ENCODE peak calls at places on chromosomes 7 and 10, in five cellular contexts. X, A, K, V and E are unnamed samples.

GRCh38 chr7:26636808-26637207 is 227.6 kb downstream of the SKAP2 start:
- DNase-seq in X (no peak), A (no peak), K (no peak), V (no peak), E (no peak)

GRCh38 chr7:131110294-131111080 is 217.2 kb upstream of the MKLN1 start:
- DNase-seq in X (no peak), A (no peak), K (peak; percentile 37), V (peak; percentile 13), E (no peak)

GRCh38 chr10:13924020-13924725 is 337.4 kb downstream of the PRPF18 start:
- DNase-seq in X (no peak), A (peak; percentile 87), K (no peak), V (no peak), E (no peak)

GRCh38 chr10:130772056-130772455 is 539.5 kb downstream of the TCERG1L start:
- DNase-seq in X (no peak), A (no peak), K (no peak), V (no peak), E (no peak)

GRCh38 chr10:83582407-83583095 is 556.8 kb upstream of the GHITM start:
- DNase-seq in X (no peak), A (no peak), K (no peak), V (no peak), E (no peak)

GRCh38 chr10:56266120-56266519 is 94.9 kb downstream of the ZWINT start:
- DNase-seq in X (no peak), A (no peak), K (no peak), V (no peak), E (no peak)

GRCh38 chr7:1401011-1401410 is 58.3 kb downstream of the MICALL2 start:
- DNase-seq in X (no peak), A (no peak), K (peak; percentile 3), V (no peak), E (peak; percentile 11)

GRCh38 chr10:96089116-96089515 is 41.0 kb upstream of the ZNF518A start:
- DNase-seq in X (no peak), A (no peak), K (no peak), V (no peak), E (no peak)

GRCh38 chr10:19713800-19714525 is 102.3 kb upstream of the PLXDC2 start:
- DNase-seq in X (no peak), A (no peak), K (peak; percentile 39), V (peak; percentile 4), E (no peak)

GRCh38 chr7:100867796-100868485 is 754 bp downstream of the TRIP6 start:
- DNase-seq in X (peak; percentile 46), A (no peak), K (no peak), V (peak; percentile 30), E (no peak)

GRCh38 chr7:11170160-11170559 is 196.5 kb downstream of the PHF14 start:
- DNase-seq in X (no peak), A (no peak), K (no peak), V (no peak), E (no peak)

GRCh38 chr7:43572516-43573049 is 10.3 kb upstream of the STK17A start:
- DNase-seq in X (no peak), A (peak; percentile 100), K (no peak), V (no peak), E (peak; percentile 50)

GRCh38 chr10:74736029-74736428 is 90.4 kb upstream of the KAT6B start:
- DNase-seq in X (no peak), A (no peak), K (no peak), V (no peak), E (no peak)

GRCh38 chr7:28608766-28609165 is 196.4 kb downstream of the CREB5 start:
- DNase-seq in X (no peak), A (no peak), K (no peak), V (no peak), E (no peak)

GRCh38 chr7:73976761-73977625 is 51.0 kb upstream of the ELN start:
- DNase-seq in X (peak; percentile 54), A (no peak), K (no peak), V (no peak), E (no peak)

GRCh38 chr7:104113788-104114187 is 94.0 kb downstream of the ORC5 start:
- DNase-seq in X (no peak), A (no peak), K (no peak), V (no peak), E (no peak)

GRCh38 chr7:22718200-22718711 is 8.7 kb upstream of the IL6 start:
- DNase-seq in X (no peak), A (peak; percentile 88), K (no peak), V (peak; percentile 46), E (no peak)

GRCh38 chr7:142498364-142498763 is 240.5 kb upstream of the PRSS58 start:
- DNase-seq in X (no peak), A (no peak), K (no peak), V (no peak), E (no peak)

GRCh38 chr10:133268532-133268931 is 8.1 kb downstream of the ADAM8 start:
- DNase-seq in X (no peak), A (no peak), K (no peak), V (no peak), E (no peak)

GRCh38 chr7:129903935-129904334 is 48.8 kb downstream of the UBE2H start:
- DNase-seq in X (no peak), A (no peak), K (no peak), V (no peak), E (no peak)

GRCh38 chr10:79299397-79300370 is 47.6 kb upstream of the PPIF start:
- DNase-seq in X (no peak), A (peak; percentile 68), K (no peak), V (no peak), E (no peak)

GRCh38 chr7:150665882-150666281 is 19.6 kb upstream of the GIMAP2 start:
- DNase-seq in X (no peak), A (no peak), K (no peak), V (no peak), E (no peak)

GRCh38 chr7:70719120-70719519 is 412.8 kb upstream of the GALNT17 start:
- DNase-seq in X (no peak), A (no peak), K (no peak), V (no peak), E (no peak)